ENCODE peak calls at places on chromosome 21, in seven cellular contexts. S is K562, M is HepG2, L is SK-N-SH, O is HCT116, J is H1, R is GM12878. D is an unnamed sample.

GRCh38 chr21:42237161-42237560 is 18.2 kb downstream of the ABCG1 start:
- DNase-seq in J (no peak), M (no peak), S (no peak), L (no peak), R (no peak), O (no peak), D (no peak)

GRCh38 chr21:38097789-38098188 is 159.0 kb upstream of the KCNJ15 start:
- DNase-seq in L (no peak), O (no peak), M (no peak), S (no peak), R (no peak), J (no peak), D (no peak)

GRCh38 chr21:36881223-36881622 is 85.2 kb downstream of the HLCS start:
- DNase-seq in R (no peak), S (no peak), L (no peak), J (no peak), M (no peak), O (no peak), D (no peak)

GRCh38 chr21:44405948-44406872 is 49.1 kb upstream of the LRRC3 start:
- DNase-seq in S (no peak), M (no peak), L (peak; percentile 14), O (no peak), J (no peak), R (no peak), D (no peak)

GRCh38 chr21:16079830-16080229 is 350.0 kb downstream of the USP25 start:
- DNase-seq in L (no peak), O (no peak), R (no peak), M (peak; percentile 72), S (no peak), J (no peak), D (peak; percentile 59)

GRCh38 chr21:32083175-32083574 is 195.7 kb downstream of the MIS18A start:
- DNase-seq in L (peak; percentile 67), R (no peak), M (no peak), S (no peak), J (no peak), O (no peak), D (no peak)

GRCh38 chr21:46124083-46124925 is 26.4 kb downstream of the COL6A2 start:
- DNase-seq in S (no peak), L (peak; percentile 20), J (no peak), M (no peak), O (no peak), R (no peak), D (no peak)

GRCh38 chr21:29938968-29939858 is 583 bp downstream of the GRIK1 start:
- DNase-seq in L (peak; percentile 11), J (peak; percentile 73), M (no peak), R (no peak), S (no peak), O (no peak), D (no peak)

GRCh38 chr21:33078907-33079582 is 9.1 kb downstream of the OLIG1 start:
- DNase-seq in L (no peak), M (peak; percentile 17), R (peak; percentile 88), O (peak; percentile 70), S (peak; percentile 53), J (no peak), D (peak; percentile 81)

GRCh38 chr21:33403128-33403785 is at the start of gene IFNGR2:
- DNase-seq in J (peak; percentile 54), M (no peak), R (no peak), O (no peak), S (peak; percentile 92), L (peak; percentile 88), D (peak; percentile 47)

GRCh38 chr21:15300131-15300530 is 235.3 kb upstream of the NRIP1 start:
- DNase-seq in S (no peak), M (no peak), J (no peak), L (no peak), R (no peak), O (no peak), D (no peak)

GRCh38 chr21:41667136-41667535 is 99.7 kb downstream of the RIPK4 start:
- DNase-seq in R (no peak), S (no peak), J (no peak), O (no peak), M (no peak), L (no peak), D (no peak)

GRCh38 chr21:37165606-37166005 is 92.6 kb downstream of the TTC3 start:
- DNase-seq in L (no peak), M (no peak), O (no peak), R (no peak), S (no peak), J (no peak), D (no peak)

GRCh38 chr21:16029065-16029464 is 299.3 kb downstream of the USP25 start:
- DNase-seq in M (no peak), S (no peak), R (no peak), O (no peak), L (no peak), J (no peak), D (no peak)

GRCh38 chr21:41762236-41762635 is 4.6 kb downstream of the RIPK4 start:
- DNase-seq in L (no peak), M (no peak), R (no peak), S (no peak), J (peak; percentile 71), O (no peak), D (no peak)

GRCh38 chr21:42150458-42151085 is 68.4 kb upstream of the ABCG1 start:
- DNase-seq in M (no peak), S (no peak), L (no peak), R (no peak), O (no peak), J (no peak), D (no peak)

GRCh38 chr21:45572231-45572630 is 30.0 kb upstream of the SLC19A1 start:
- DNase-seq in O (no peak), J (peak; percentile 40), R (no peak), M (no peak), S (no peak), L (peak; percentile 22), D (no peak)

GRCh38 chr21:35197191-35197590 is 148.1 kb upstream of the RUNX1 start:
- DNase-seq in R (no peak), J (no peak), S (no peak), O (no peak), M (no peak), L (no peak), D (no peak)

GRCh38 chr21:35199733-35200015 is 150.6 kb upstream of the RUNX1 start:
- DNase-seq in M (no peak), S (no peak), J (no peak), R (no peak), O (no peak), L (no peak), D (no peak)

GRCh38 chr21:35196128-35196527 is 147.0 kb upstream of the RUNX1 start:
- DNase-seq in S (no peak), M (no peak), O (no peak), L (no peak), J (no peak), R (no peak), D (no peak)

GRCh38 chr21:35198982-35199732 is 150.1 kb upstream of the RUNX1 start:
- DNase-seq in R (no peak), M (no peak), O (no peak), J (no peak), S (no peak), L (no peak), D (no peak)

DNA sequence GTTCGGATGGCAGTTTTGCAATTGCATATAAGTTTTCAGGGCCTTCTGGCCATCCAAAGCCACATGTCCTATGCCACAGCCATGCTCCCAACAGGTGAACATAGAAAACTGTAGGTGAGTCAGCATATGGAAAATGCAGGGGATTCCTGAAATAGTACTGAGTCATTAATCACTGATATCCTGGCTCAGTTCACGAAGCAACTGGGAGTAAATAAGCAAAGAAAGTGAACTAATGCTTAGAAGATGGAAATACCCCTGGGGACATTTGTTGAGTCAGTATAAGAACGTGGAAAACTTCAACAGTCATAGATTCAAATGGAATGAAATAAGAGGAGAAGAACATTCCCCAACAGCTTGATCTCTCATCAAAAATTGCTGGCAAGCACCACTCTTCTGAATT is 148.9 kb upstream of the RUNX1 start:
- DNase-seq in J (no peak), R (no peak), O (peak; percentile 64), L (no peak), M (no peak), S (no peak), D (no peak)
- TF ChIP-seq JUND in J (no peak), R (no peak), O (peak; percentile 73), L (peak; percentile 67), M (no peak), S (no peak), D (no peak)

DNA sequence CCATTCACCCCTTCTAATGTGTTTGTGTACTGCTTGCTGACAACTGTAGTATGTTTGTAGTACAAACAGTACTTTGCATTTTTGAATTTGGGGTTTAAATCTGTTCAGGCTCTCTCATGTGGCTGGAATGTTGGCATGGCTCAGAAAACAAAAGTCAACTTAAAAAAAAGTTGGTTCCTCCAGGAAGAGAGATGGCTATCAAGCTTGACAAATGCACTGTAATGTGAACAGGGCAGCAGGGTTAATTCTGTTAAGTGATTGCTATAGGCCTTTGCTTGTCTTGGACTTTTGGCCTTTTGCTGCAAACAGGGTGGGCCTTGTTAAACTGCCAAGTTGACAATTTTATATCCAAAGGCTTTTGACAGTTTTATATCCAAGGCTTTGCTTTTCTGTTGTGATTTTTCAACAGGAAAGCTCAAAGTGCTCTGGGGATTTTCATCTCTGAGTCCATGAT is 169.8 kb downstream of the LTN1 start:
- DNase-seq in J (no peak), R (no peak), S (no peak), M (peak; percentile 3), O (no peak), L (peak; percentile 33), D (peak; percentile 31)
- TF ChIP-seq JUND in J (no peak), R (no peak), S (no peak), M (no peak), O (no peak), L (peak; percentile 91), D (no peak)

DNA sequence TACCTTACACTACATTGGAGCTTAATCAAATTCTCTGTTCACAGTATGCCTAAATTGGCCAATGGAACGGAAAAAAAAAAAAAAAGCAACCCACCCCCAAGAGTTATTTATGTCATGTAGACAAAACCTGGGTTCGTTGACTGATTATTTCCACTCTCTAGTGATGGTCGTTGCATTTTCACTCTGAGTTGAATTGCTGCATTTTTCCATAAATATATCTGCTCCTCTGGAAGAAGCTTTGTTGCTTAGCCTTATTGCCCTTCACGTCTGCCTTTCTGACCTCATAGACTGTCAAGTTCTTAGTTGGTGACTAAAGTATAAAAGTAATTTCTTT is 90.2 kb upstream of the RUNX1 start:
- DNase-seq in M (no peak), L (no peak), S (no peak), O (no peak), R (no peak), J (no peak), D (no peak)
- TF ChIP-seq JUND in M (no peak), L (no peak), S (no peak), O (no peak), R (no peak), J (no peak), D (no peak)

GRCh38 chr21:43370888-43371570 is 55.9 kb downstream of the SIK1 start:
- DNase-seq in O (no peak), R (no peak), M (no peak), L (no peak), J (no peak), S (no peak), D (no peak)

GRCh38 chr21:43373387-43374227 is 53.3 kb downstream of the SIK1 start:
- DNase-seq in O (no peak), J (no peak), R (no peak), M (no peak), S (no peak), L (no peak), D (no peak)

GRCh38 chr21:43371786-43372185 is 55.1 kb downstream of the SIK1 start:
- DNase-seq in M (no peak), S (no peak), J (no peak), R (no peak), L (no peak), O (no peak), D (no peak)

GRCh38 chr21:43374228-43374885 is 52.6 kb downstream of the SIK1 start:
- DNase-seq in L (no peak), M (no peak), J (no peak), S (no peak), O (no peak), R (no peak), D (no peak)

GRCh38 chr21:43372663-43373386 is 54.1 kb downstream of the SIK1 start:
- DNase-seq in L (no peak), S (no peak), O (no peak), J (no peak), M (no peak), R (no peak), D (no peak)
- TF ChIP-seq JUND in L (no peak), S (no peak), O (no peak), J (no peak), M (no peak), R (no peak), D (no peak)

D was measured in T47D.